ENCODE peak calls at places on chromosomes 6 and 20, in five cellular contexts. One of them, this sample, is unnamed.

GRCh38 chr20:13610205-13610604 is 28.5 kb downstream of the TASP1 start:
- DNase-seq in psoas muscle: no peak
- DNase-seq in GM06990: no peak
- DNase-seq in GM12865: peak; percentile 35
- DNase-seq in CD4-positive, CD25-positive, alpha-beta regulatory T cell: peak; percentile 13
- DNase-seq in this sample: peak; percentile 51

GRCh38 chr6:163745566-163746400 is 331.3 kb downstream of the QKI start:
- DNase-seq in GM06990: no peak
- DNase-seq in CD4-positive, CD25-positive, alpha-beta regulatory T cell: no peak
- DNase-seq in psoas muscle: peak; percentile 31
- DNase-seq in GM12865: no peak
- DNase-seq in this sample: no peak

GRCh38 chr6:31126416-31127175 is 6.3 kb upstream of the CDSN start:
- DNase-seq in GM12865: no peak
- DNase-seq in GM06990: no peak
- DNase-seq in CD4-positive, CD25-positive, alpha-beta regulatory T cell: no peak
- DNase-seq in psoas muscle: no peak
- DNase-seq in this sample: no peak

GRCh38 chr6:80348263-80348662 is 241.8 kb downstream of the BCKDHB start:
- DNase-seq in psoas muscle: no peak
- DNase-seq in GM06990: no peak
- DNase-seq in CD4-positive, CD25-positive, alpha-beta regulatory T cell: no peak
- DNase-seq in GM12865: no peak
- DNase-seq in this sample: no peak

GRCh38 chr6:129340983-129341382 is 369.0 kb downstream of the ARHGAP18 start:
- DNase-seq in GM12865: no peak
- DNase-seq in CD4-positive, CD25-positive, alpha-beta regulatory T cell: no peak
- DNase-seq in GM06990: no peak
- DNase-seq in psoas muscle: peak; percentile 17
- DNase-seq in this sample: no peak

GRCh38 chr6:125986956-125987617 is 747 bp downstream of the TRMT11 start:
- DNase-seq in GM06990: no peak
- DNase-seq in psoas muscle: no peak
- DNase-seq in GM12865: peak; percentile 61
- DNase-seq in CD4-positive, CD25-positive, alpha-beta regulatory T cell: peak; percentile 53
- DNase-seq in this sample: no peak

GRCh38 chr6:107676002-107676401 is 148.1 kb downstream of the SCML4 start:
- DNase-seq in GM12865: no peak
- DNase-seq in psoas muscle: peak; percentile 61
- DNase-seq in GM06990: no peak
- DNase-seq in CD4-positive, CD25-positive, alpha-beta regulatory T cell: no peak
- DNase-seq in this sample: no peak

GRCh38 chr6:16205377-16206144 is 32.8 kb upstream of the GMPR start:
- DNase-seq in GM06990: peak; percentile 81
- DNase-seq in psoas muscle: no peak
- DNase-seq in CD4-positive, CD25-positive, alpha-beta regulatory T cell: no peak
- DNase-seq in GM12865: peak; percentile 94
- DNase-seq in this sample: no peak

GRCh38 chr20:47220161-47220582 is 136.3 kb downstream of the ZMYND8 start:
- DNase-seq in GM06990: no peak
- DNase-seq in CD4-positive, CD25-positive, alpha-beta regulatory T cell: peak; percentile 50
- DNase-seq in GM12865: peak; percentile 60
- DNase-seq in psoas muscle: peak; percentile 43
- DNase-seq in this sample: peak; percentile 32

GRCh38 chr6:107823047-107823557 is 1.0 kb downstream of the SCML4 start:
- DNase-seq in CD4-positive, CD25-positive, alpha-beta regulatory T cell: peak; percentile 66
- DNase-seq in GM06990: peak; percentile 19
- DNase-seq in GM12865: no peak
- DNase-seq in psoas muscle: no peak
- DNase-seq in this sample: no peak

GRCh38 chr20:3237011-3237957 is 1.7 kb downstream of the SLC4A11 start:
- DNase-seq in psoas muscle: no peak
- DNase-seq in GM12865: no peak
- DNase-seq in GM06990: no peak
- DNase-seq in CD4-positive, CD25-positive, alpha-beta regulatory T cell: no peak
- DNase-seq in this sample: no peak
- H3K4me3 ChIP-seq in psoas muscle: peak overlapping the region; percentile 84
- H3K4me3 ChIP-seq in GM12865: no peak overlapping the region
- H3K4me3 ChIP-seq in GM06990: no peak overlapping the region
- H3K4me3 ChIP-seq in CD4-positive, CD25-positive, alpha-beta regulatory T cell: no peak overlapping the region
- H3K4me3 ChIP-seq in this sample: peak overlapping the region; percentile 62

GRCh38 chr20:36119537-36119936 is 35.0 kb upstream of the EPB41L1 start:
- DNase-seq in CD4-positive, CD25-positive, alpha-beta regulatory T cell: no peak
- DNase-seq in psoas muscle: no peak
- DNase-seq in GM12865: no peak
- DNase-seq in GM06990: no peak
- DNase-seq in this sample: no peak

GRCh38 chr20:36122931-36123288 is 31.6 kb upstream of the EPB41L1 start:
- DNase-seq in GM06990: no peak
- DNase-seq in psoas muscle: no peak
- DNase-seq in GM12865: no peak
- DNase-seq in CD4-positive, CD25-positive, alpha-beta regulatory T cell: no peak
- DNase-seq in this sample: no peak

GRCh38 chr20:36121981-36122930 is 32.3 kb upstream of the EPB41L1 start:
- DNase-seq in GM12865: no peak
- DNase-seq in CD4-positive, CD25-positive, alpha-beta regulatory T cell: no peak
- DNase-seq in GM06990: no peak
- DNase-seq in psoas muscle: no peak
- DNase-seq in this sample: no peak

GRCh38 chr20:36120241-36120640 is 34.3 kb upstream of the EPB41L1 start:
- DNase-seq in CD4-positive, CD25-positive, alpha-beta regulatory T cell: no peak
- DNase-seq in GM12865: no peak
- DNase-seq in GM06990: no peak
- DNase-seq in psoas muscle: no peak
- DNase-seq in this sample: no peak

GRCh38 chr20:36120991-36121390 is 33.5 kb upstream of the EPB41L1 start:
- DNase-seq in GM12865: no peak
- DNase-seq in CD4-positive, CD25-positive, alpha-beta regulatory T cell: no peak
- DNase-seq in psoas muscle: no peak
- DNase-seq in GM06990: no peak
- DNase-seq in this sample: no peak
- H3K4me3 ChIP-seq in GM12865: no peak overlapping the region
- H3K4me3 ChIP-seq in CD4-positive, CD25-positive, alpha-beta regulatory T cell: no peak overlapping the region
- H3K4me3 ChIP-seq in psoas muscle: no peak overlapping the region
- H3K4me3 ChIP-seq in GM06990: no peak overlapping the region
- H3K4me3 ChIP-seq in this sample: no peak overlapping the region

GRCh38 chr6:53358440-53359087 is 9.8 kb upstream of the ELOVL5 start:
- DNase-seq in GM12865: peak; percentile 48
- DNase-seq in GM06990: no peak
- DNase-seq in psoas muscle: no peak
- DNase-seq in CD4-positive, CD25-positive, alpha-beta regulatory T cell: peak; percentile 55
- DNase-seq in this sample: no peak

GRCh38 chr6:53359088-53359842 is 10.5 kb upstream of the ELOVL5 start:
- DNase-seq in GM12865: peak; percentile 95
- DNase-seq in GM06990: peak; percentile 96
- DNase-seq in CD4-positive, CD25-positive, alpha-beta regulatory T cell: peak; percentile 94
- DNase-seq in psoas muscle: peak; percentile 95
- DNase-seq in this sample: peak; percentile 90

GRCh38 chr6:53359843-53360834 is 11.4 kb upstream of the ELOVL5 start:
- DNase-seq in GM06990: no peak
- DNase-seq in CD4-positive, CD25-positive, alpha-beta regulatory T cell: peak; percentile 51
- DNase-seq in psoas muscle: no peak
- DNase-seq in GM12865: peak; percentile 25
- DNase-seq in this sample: peak; percentile 84

GRCh38 chr6:53361549-53362031 is 12.8 kb upstream of the ELOVL5 start:
- DNase-seq in CD4-positive, CD25-positive, alpha-beta regulatory T cell: peak; percentile 75
- DNase-seq in GM12865: peak; percentile 81
- DNase-seq in psoas muscle: no peak
- DNase-seq in GM06990: peak; percentile 57
- DNase-seq in this sample: peak; percentile 98

DNA sequence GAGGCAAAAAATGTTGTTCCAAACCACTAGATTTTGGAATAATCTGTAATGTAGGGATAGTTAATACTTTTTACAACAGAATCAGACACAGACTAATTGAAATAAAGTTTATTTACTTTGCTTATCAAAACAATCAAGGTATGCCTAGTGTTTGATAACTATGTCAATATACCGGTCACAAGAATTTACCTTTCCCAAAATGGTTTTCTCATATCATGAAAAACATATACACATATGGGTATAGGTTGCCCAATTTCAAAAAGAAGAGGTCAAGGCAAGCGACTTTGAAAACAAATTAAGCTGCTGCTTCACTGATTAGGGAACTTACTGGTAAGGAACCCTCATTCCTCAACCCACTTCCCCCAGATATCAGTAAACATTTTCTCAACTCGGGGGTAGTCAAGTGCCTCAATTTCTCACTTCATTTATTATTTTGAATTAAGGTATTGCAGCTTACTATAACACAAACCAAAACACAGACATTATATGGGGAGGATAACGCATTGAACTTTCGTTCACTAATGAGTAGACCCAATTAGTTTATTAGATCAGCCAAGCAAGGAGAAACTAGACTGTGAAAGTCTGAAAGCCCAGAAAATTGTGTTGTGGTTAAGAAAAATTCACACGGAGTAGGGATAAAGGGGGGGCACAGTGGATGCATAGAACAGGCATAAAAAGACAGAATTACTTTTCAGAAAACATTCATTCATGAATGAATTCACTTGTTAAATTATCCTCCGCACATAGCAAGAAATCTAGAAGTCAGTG is 9.0 kb upstream of the ELOVL5 start:
- DNase-seq in GM06990: no peak
- DNase-seq in CD4-positive, CD25-positive, alpha-beta regulatory T cell: no peak
- DNase-seq in GM12865: no peak
- DNase-seq in psoas muscle: no peak
- DNase-seq in this sample: no peak
- H3K4me3 ChIP-seq in GM06990: no peak overlapping the region
- H3K4me3 ChIP-seq in CD4-positive, CD25-positive, alpha-beta regulatory T cell: peak overlapping the region; percentile 65
- H3K4me3 ChIP-seq in GM12865: no peak overlapping the region
- H3K4me3 ChIP-seq in psoas muscle: no peak overlapping the region
- H3K4me3 ChIP-seq in this sample: no peak overlapping the region

GRCh38 chr20:50308513-50309279 is 118.1 kb downstream of the CEBPB start:
- DNase-seq in GM06990: no peak
- DNase-seq in CD4-positive, CD25-positive, alpha-beta regulatory T cell: no peak
- DNase-seq in GM12865: no peak
- DNase-seq in psoas muscle: peak; percentile 93
- DNase-seq in this sample: no peak
- H3K4me3 ChIP-seq in GM06990: no peak overlapping the region
- H3K4me3 ChIP-seq in CD4-positive, CD25-positive, alpha-beta regulatory T cell: no peak overlapping the region
- H3K4me3 ChIP-seq in GM12865: no peak overlapping the region
- H3K4me3 ChIP-seq in psoas muscle: peak overlapping the region; percentile 2
- H3K4me3 ChIP-seq in this sample: no peak overlapping the region

GRCh38 chr6:28985396-28986164 is 19.5 kb downstream of the ZNF311 start:
- DNase-seq in GM12865: peak; percentile 11
- DNase-seq in psoas muscle: peak; percentile 75
- DNase-seq in GM06990: no peak
- DNase-seq in CD4-positive, CD25-positive, alpha-beta regulatory T cell: peak; percentile 38
- DNase-seq in this sample: no peak
- H3K4me3 ChIP-seq in GM12865: no peak overlapping the region
- H3K4me3 ChIP-seq in psoas muscle: peak overlapping the region; percentile 65
- H3K4me3 ChIP-seq in GM06990: peak overlapping the region; percentile 14
- H3K4me3 ChIP-seq in CD4-positive, CD25-positive, alpha-beta regulatory T cell: peak overlapping the region; percentile 50
- H3K4me3 ChIP-seq in this sample: no peak overlapping the region

This sample was measured in Jurkat, Clone E6-1.